ENCODE peak calls at places on chromosomes 5 and 9, in six cellular contexts. E is non-pigmented ciliary epithelial cell, O is DMS79, P is MCF 10A, Y is SW 1271, L is fibroblast of lung. Q is an unnamed sample.

GRCh38 chr9:124600407-124600806 is 93.2 kb upstream of the NR5A1 start:
- DNase-seq in Y (no peak), E (no peak), L (no peak), O (no peak), P (no peak), Q (no peak)

GRCh38 chr9:83130541-83130940 is 67.6 kb upstream of the RASEF start:
- DNase-seq in E (peak), O (no peak), Y (no peak), L (no peak), P (peak), Q (no peak)

GRCh38 chr5:14663734-14664269 is 716 bp upstream of the OTULIN start:
- DNase-seq in Y (no peak), E (no peak), O (no peak), L (no peak), P (no peak), Q (peak)

GRCh38 chr5:66551920-66552319 is 44.3 kb upstream of the MAST4 start:
- DNase-seq in O (no peak), Y (no peak), L (no peak), P (peak), E (no peak), Q (no peak)

GRCh38 chr5:160799160-160799559 is 52.9 kb downstream of the ATP10B start:
- DNase-seq in E (no peak), O (peak), P (no peak), L (no peak), Y (no peak), Q (no peak)

GRCh38 chr9:109315889-109316640 is 4.8 kb downstream of the EPB41L4B start:
- DNase-seq in L (peak), E (no peak), O (no peak), Y (no peak), P (peak), Q (peak)

GRCh38 chr5:116990010-116990409 is 415.4 kb upstream of the SEMA6A start:
- DNase-seq in P (no peak), O (no peak), Y (no peak), L (no peak), E (no peak), Q (no peak)

GRCh38 chr9:93072383-93072795 is 13.9 kb downstream of the SUSD3 start:
- DNase-seq in L (peak), O (no peak), E (no peak), Y (no peak), P (peak), Q (peak)

GRCh38 chr9:33815781-33816180 is 1.2 kb upstream of the UBE2R2 start:
- DNase-seq in O (no peak), P (no peak), E (no peak), Y (no peak), L (no peak), Q (no peak)

GRCh38 chr9:98288876-98289275 is 33.4 kb upstream of the TBC1D2 start:
- DNase-seq in L (no peak), O (no peak), E (no peak), Y (no peak), P (no peak), Q (no peak)

GRCh38 chr9:34986541-34987047 is 3.0 kb upstream of the DNAJB5 start:
- DNase-seq in Y (no peak), E (no peak), P (no peak), O (peak), L (no peak), Q (no peak)

GRCh38 chr5:33892419-33893151 is 795 bp upstream of the ADAMTS12 start:
- DNase-seq in P (peak), E (peak), L (peak), Y (no peak), O (no peak), Q (peak)

GRCh38 chr9:123131993-123132392 is 98.5 kb downstream of the GPR21 start:
- DNase-seq in E (no peak), Y (no peak), O (no peak), L (no peak), P (no peak), Q (no peak)

GRCh38 chr9:133315997-133316396 is 20.0 kb downstream of the SURF6 start:
- DNase-seq in Y (no peak), L (no peak), P (no peak), O (no peak), E (no peak), Q (no peak)

GRCh38 chr9:116342071-116342470 is 188.5 kb downstream of the PAPPA start:
- DNase-seq in O (no peak), E (no peak), P (no peak), Y (no peak), L (no peak), Q (peak)

GRCh38 chr5:72607381-72607780 is 100.2 kb upstream of the ZNF366 start:
- DNase-seq in P (no peak), L (no peak), Y (no peak), E (no peak), O (no peak), Q (no peak)

GRCh38 chr5:74624501-74624900 is 16.0 kb downstream of the ENC1 start:
- DNase-seq in Y (no peak), L (no peak), P (peak), O (no peak), E (no peak), Q (no peak)

GRCh38 chr9:109733690-109734089 is 46.3 kb upstream of the PALM2AKAP2 start:
- DNase-seq in E (no peak), L (peak), P (peak), O (no peak), Y (no peak), Q (peak)

GRCh38 chr9:83060557-83060956 is 2.4 kb downstream of the RASEF start:
- DNase-seq in O (peak), L (no peak), Y (no peak), E (no peak), P (no peak), Q (no peak)

GRCh38 chr5:79794347-79794746 is 104.7 kb downstream of the CMYA5 start:
- DNase-seq in O (peak), P (no peak), Y (no peak), E (no peak), L (no peak), Q (no peak)

GRCh38 chr5:114789773-114790402 is 379.8 kb downstream of the TRIM36 start:
- DNase-seq in E (no peak), O (no peak), L (peak), P (peak), Y (no peak), Q (no peak)

GRCh38 chr5:80967500-80968181 is 7.5 kb downstream of the RASGRF2 start:
- DNase-seq in Y (peak), P (peak), O (no peak), E (peak), L (peak), Q (peak)

GRCh38 chr9:21060919-21061561 is 16.7 kb downstream of the IFNB1 start:
- DNase-seq in P (no peak), E (peak), O (no peak), Y (no peak), L (peak), Q (peak)

Q was measured in AG10803.